ENCODE peak calls at places on chromosomes 16 and 17, in eight cellular contexts. One of them, this sample, is unnamed.

GRCh38 chr17:75827291-75828050 is 16.7 kb downstream of the UNC13D start:
- DNase-seq in skeletal muscle cell: no peak
- DNase-seq in stimulated activated CD4-positive, alpha-beta T cell treated with anti-CD3 and anti-CD28 coated beads, Interleukin-15, amount 100 ng/mL, for 48 hours: peak
- DNase-seq in activated CD4-positive, CD25-positive, alpha-beta regulatory T cell: no peak
- DNase-seq in GM12891: peak
- DNase-seq in heart left ventricle: peak
- DNase-seq in activated effector memory CD4-positive, alpha-beta T cell treated with Interleukin-2 at 50 U/mL for 16 hours: peak
- DNase-seq in pons: peak
- DNase-seq in this sample: peak

GRCh38 chr17:2405247-2405926 is 4.5 kb upstream of the MNT start:
- DNase-seq in skeletal muscle cell: peak
- DNase-seq in stimulated activated CD4-positive, alpha-beta T cell treated with anti-CD3 and anti-CD28 coated beads, Interleukin-15, amount 100 ng/mL, for 48 hours: no peak
- DNase-seq in activated CD4-positive, CD25-positive, alpha-beta regulatory T cell: no peak
- DNase-seq in GM12891: no peak
- DNase-seq in heart left ventricle: no peak
- DNase-seq in activated effector memory CD4-positive, alpha-beta T cell treated with Interleukin-2 at 50 U/mL for 16 hours: no peak
- DNase-seq in pons: no peak
- DNase-seq in this sample: no peak

GRCh38 chr16:58652741-58653140 is 23.1 kb upstream of the CNOT1 start:
- DNase-seq in skeletal muscle cell: no peak
- DNase-seq in stimulated activated CD4-positive, alpha-beta T cell treated with anti-CD3 and anti-CD28 coated beads, Interleukin-15, amount 100 ng/mL, for 48 hours: no peak
- DNase-seq in activated CD4-positive, CD25-positive, alpha-beta regulatory T cell: no peak
- DNase-seq in GM12891: no peak
- DNase-seq in heart left ventricle: no peak
- DNase-seq in activated effector memory CD4-positive, alpha-beta T cell treated with Interleukin-2 at 50 U/mL for 16 hours: no peak
- DNase-seq in pons: no peak
- DNase-seq in this sample: no peak

GRCh38 chr16:78503501-78504110 is 404.2 kb downstream of the WWOX start:
- DNase-seq in skeletal muscle cell: no peak
- DNase-seq in stimulated activated CD4-positive, alpha-beta T cell treated with anti-CD3 and anti-CD28 coated beads, Interleukin-15, amount 100 ng/mL, for 48 hours: peak
- DNase-seq in activated CD4-positive, CD25-positive, alpha-beta regulatory T cell: peak
- DNase-seq in GM12891: peak
- DNase-seq in heart left ventricle: peak
- DNase-seq in activated effector memory CD4-positive, alpha-beta T cell treated with Interleukin-2 at 50 U/mL for 16 hours: no peak
- DNase-seq in pons: peak
- DNase-seq in this sample: peak

GRCh38 chr17:27340990-27341595 is 47.2 kb downstream of the WSB1 start:
- DNase-seq in skeletal muscle cell: no peak
- DNase-seq in stimulated activated CD4-positive, alpha-beta T cell treated with anti-CD3 and anti-CD28 coated beads, Interleukin-15, amount 100 ng/mL, for 48 hours: no peak
- DNase-seq in activated CD4-positive, CD25-positive, alpha-beta regulatory T cell: no peak
- DNase-seq in GM12891: no peak
- DNase-seq in heart left ventricle: no peak
- DNase-seq in activated effector memory CD4-positive, alpha-beta T cell treated with Interleukin-2 at 50 U/mL for 16 hours: no peak
- DNase-seq in pons: no peak
- DNase-seq in this sample: no peak

GRCh38 chr16:86964846-86965245 is 352.3 kb downstream of the C16orf95 start:
- DNase-seq in skeletal muscle cell: no peak
- DNase-seq in stimulated activated CD4-positive, alpha-beta T cell treated with anti-CD3 and anti-CD28 coated beads, Interleukin-15, amount 100 ng/mL, for 48 hours: no peak
- DNase-seq in activated CD4-positive, CD25-positive, alpha-beta regulatory T cell: no peak
- DNase-seq in GM12891: no peak
- DNase-seq in heart left ventricle: no peak
- DNase-seq in activated effector memory CD4-positive, alpha-beta T cell treated with Interleukin-2 at 50 U/mL for 16 hours: no peak
- DNase-seq in pons: no peak
- DNase-seq in this sample: no peak

GRCh38 chr17:65020284-65020683 is 36.3 kb downstream of the GNA13 start:
- DNase-seq in skeletal muscle cell: peak
- DNase-seq in stimulated activated CD4-positive, alpha-beta T cell treated with anti-CD3 and anti-CD28 coated beads, Interleukin-15, amount 100 ng/mL, for 48 hours: no peak
- DNase-seq in activated CD4-positive, CD25-positive, alpha-beta regulatory T cell: no peak
- DNase-seq in GM12891: no peak
- DNase-seq in heart left ventricle: no peak
- DNase-seq in activated effector memory CD4-positive, alpha-beta T cell treated with Interleukin-2 at 50 U/mL for 16 hours: no peak
- DNase-seq in pons: no peak
- DNase-seq in this sample: no peak

GRCh38 chr16:50839920-50840729 is 98.2 kb downstream of the CYLD start:
- DNase-seq in skeletal muscle cell: no peak
- DNase-seq in stimulated activated CD4-positive, alpha-beta T cell treated with anti-CD3 and anti-CD28 coated beads, Interleukin-15, amount 100 ng/mL, for 48 hours: no peak
- DNase-seq in activated CD4-positive, CD25-positive, alpha-beta regulatory T cell: no peak
- DNase-seq in GM12891: no peak
- DNase-seq in heart left ventricle: no peak
- DNase-seq in activated effector memory CD4-positive, alpha-beta T cell treated with Interleukin-2 at 50 U/mL for 16 hours: no peak
- DNase-seq in pons: peak
- DNase-seq in this sample: no peak

GRCh38 chr16:17374668-17375255 is 96.0 kb downstream of the XYLT1 start:
- DNase-seq in skeletal muscle cell: no peak
- DNase-seq in stimulated activated CD4-positive, alpha-beta T cell treated with anti-CD3 and anti-CD28 coated beads, Interleukin-15, amount 100 ng/mL, for 48 hours: no peak
- DNase-seq in activated CD4-positive, CD25-positive, alpha-beta regulatory T cell: no peak
- DNase-seq in GM12891: no peak
- DNase-seq in heart left ventricle: no peak
- DNase-seq in activated effector memory CD4-positive, alpha-beta T cell treated with Interleukin-2 at 50 U/mL for 16 hours: no peak
- DNase-seq in pons: no peak
- DNase-seq in this sample: no peak

GRCh38 chr16:70647461-70648359 is 1.4 kb downstream of the IL34 start:
- DNase-seq in skeletal muscle cell: no peak
- DNase-seq in stimulated activated CD4-positive, alpha-beta T cell treated with anti-CD3 and anti-CD28 coated beads, Interleukin-15, amount 100 ng/mL, for 48 hours: no peak
- DNase-seq in activated CD4-positive, CD25-positive, alpha-beta regulatory T cell: no peak
- DNase-seq in GM12891: no peak
- DNase-seq in heart left ventricle: no peak
- DNase-seq in activated effector memory CD4-positive, alpha-beta T cell treated with Interleukin-2 at 50 U/mL for 16 hours: no peak
- DNase-seq in pons: no peak
- DNase-seq in this sample: no peak

GRCh38 chr16:22089910-22090309 is 2.4 kb upstream of the VWA3A start:
- DNase-seq in skeletal muscle cell: no peak
- DNase-seq in stimulated activated CD4-positive, alpha-beta T cell treated with anti-CD3 and anti-CD28 coated beads, Interleukin-15, amount 100 ng/mL, for 48 hours: no peak
- DNase-seq in activated CD4-positive, CD25-positive, alpha-beta regulatory T cell: no peak
- DNase-seq in GM12891: no peak
- DNase-seq in heart left ventricle: no peak
- DNase-seq in activated effector memory CD4-positive, alpha-beta T cell treated with Interleukin-2 at 50 U/mL for 16 hours: no peak
- DNase-seq in pons: no peak
- DNase-seq in this sample: no peak

GRCh38 chr17:40794466-40794865 is 5.3 kb downstream of the KRT28 start:
- DNase-seq in skeletal muscle cell: no peak
- DNase-seq in stimulated activated CD4-positive, alpha-beta T cell treated with anti-CD3 and anti-CD28 coated beads, Interleukin-15, amount 100 ng/mL, for 48 hours: no peak
- DNase-seq in activated CD4-positive, CD25-positive, alpha-beta regulatory T cell: no peak
- DNase-seq in GM12891: no peak
- DNase-seq in heart left ventricle: no peak
- DNase-seq in activated effector memory CD4-positive, alpha-beta T cell treated with Interleukin-2 at 50 U/mL for 16 hours: no peak
- DNase-seq in pons: no peak
- DNase-seq in this sample: no peak

GRCh38 chr16:88772871-88773811 is 11.9 kb downstream of the PIEZO1 start:
- DNase-seq in skeletal muscle cell: peak
- DNase-seq in stimulated activated CD4-positive, alpha-beta T cell treated with anti-CD3 and anti-CD28 coated beads, Interleukin-15, amount 100 ng/mL, for 48 hours: no peak
- DNase-seq in activated CD4-positive, CD25-positive, alpha-beta regulatory T cell: no peak
- DNase-seq in GM12891: no peak
- DNase-seq in heart left ventricle: peak
- DNase-seq in activated effector memory CD4-positive, alpha-beta T cell treated with Interleukin-2 at 50 U/mL for 16 hours: no peak
- DNase-seq in pons: no peak
- DNase-seq in this sample: no peak

GRCh38 chr17:58918879-58919278 is 163.2 kb downstream of the PPM1E start:
- DNase-seq in skeletal muscle cell: no peak
- DNase-seq in stimulated activated CD4-positive, alpha-beta T cell treated with anti-CD3 and anti-CD28 coated beads, Interleukin-15, amount 100 ng/mL, for 48 hours: no peak
- DNase-seq in activated CD4-positive, CD25-positive, alpha-beta regulatory T cell: no peak
- DNase-seq in GM12891: no peak
- DNase-seq in heart left ventricle: no peak
- DNase-seq in activated effector memory CD4-positive, alpha-beta T cell treated with Interleukin-2 at 50 U/mL for 16 hours: no peak
- DNase-seq in pons: no peak
- DNase-seq in this sample: no peak

GRCh38 chr17:48160177-48160967 is 52.8 kb downstream of the SNX11 start:
- DNase-seq in skeletal muscle cell: no peak
- DNase-seq in stimulated activated CD4-positive, alpha-beta T cell treated with anti-CD3 and anti-CD28 coated beads, Interleukin-15, amount 100 ng/mL, for 48 hours: no peak
- DNase-seq in activated CD4-positive, CD25-positive, alpha-beta regulatory T cell: no peak
- DNase-seq in GM12891: no peak
- DNase-seq in heart left ventricle: no peak
- DNase-seq in activated effector memory CD4-positive, alpha-beta T cell treated with Interleukin-2 at 50 U/mL for 16 hours: no peak
- DNase-seq in pons: no peak
- DNase-seq in this sample: no peak

GRCh38 chr17:31743767-31744166 is 115.3 kb downstream of the COPRS start:
- DNase-seq in skeletal muscle cell: no peak
- DNase-seq in stimulated activated CD4-positive, alpha-beta T cell treated with anti-CD3 and anti-CD28 coated beads, Interleukin-15, amount 100 ng/mL, for 48 hours: no peak
- DNase-seq in activated CD4-positive, CD25-positive, alpha-beta regulatory T cell: no peak
- DNase-seq in GM12891: no peak
- DNase-seq in heart left ventricle: no peak
- DNase-seq in activated effector memory CD4-positive, alpha-beta T cell treated with Interleukin-2 at 50 U/mL for 16 hours: no peak
- DNase-seq in pons: no peak
- DNase-seq in this sample: no peak

GRCh38 chr17:44910231-44911106 is 4.8 kb downstream of the GFAP start:
- DNase-seq in skeletal muscle cell: no peak
- DNase-seq in stimulated activated CD4-positive, alpha-beta T cell treated with anti-CD3 and anti-CD28 coated beads, Interleukin-15, amount 100 ng/mL, for 48 hours: no peak
- DNase-seq in activated CD4-positive, CD25-positive, alpha-beta regulatory T cell: no peak
- DNase-seq in GM12891: no peak
- DNase-seq in heart left ventricle: no peak
- DNase-seq in activated effector memory CD4-positive, alpha-beta T cell treated with Interleukin-2 at 50 U/mL for 16 hours: no peak
- DNase-seq in pons: peak
- DNase-seq in this sample: no peak

GRCh38 chr16:14151256-14152030 is 80.3 kb downstream of the MRTFB start:
- DNase-seq in skeletal muscle cell: peak
- DNase-seq in stimulated activated CD4-positive, alpha-beta T cell treated with anti-CD3 and anti-CD28 coated beads, Interleukin-15, amount 100 ng/mL, for 48 hours: no peak
- DNase-seq in activated CD4-positive, CD25-positive, alpha-beta regulatory T cell: no peak
- DNase-seq in GM12891: no peak
- DNase-seq in heart left ventricle: peak
- DNase-seq in activated effector memory CD4-positive, alpha-beta T cell treated with Interleukin-2 at 50 U/mL for 16 hours: no peak
- DNase-seq in pons: no peak
- DNase-seq in this sample: no peak

GRCh38 chr17:50443492-50444051 is 17.6 kb downstream of the ACSF2 start:
- DNase-seq in skeletal muscle cell: no peak
- DNase-seq in stimulated activated CD4-positive, alpha-beta T cell treated with anti-CD3 and anti-CD28 coated beads, Interleukin-15, amount 100 ng/mL, for 48 hours: no peak
- DNase-seq in activated CD4-positive, CD25-positive, alpha-beta regulatory T cell: no peak
- DNase-seq in GM12891: no peak
- DNase-seq in heart left ventricle: no peak
- DNase-seq in activated effector memory CD4-positive, alpha-beta T cell treated with Interleukin-2 at 50 U/mL for 16 hours: no peak
- DNase-seq in pons: no peak
- DNase-seq in this sample: no peak

GRCh38 chr17:80843741-80844156 is 147.9 kb upstream of the CHMP6 start:
- DNase-seq in skeletal muscle cell: no peak
- DNase-seq in stimulated activated CD4-positive, alpha-beta T cell treated with anti-CD3 and anti-CD28 coated beads, Interleukin-15, amount 100 ng/mL, for 48 hours: no peak
- DNase-seq in activated CD4-positive, CD25-positive, alpha-beta regulatory T cell: no peak
- DNase-seq in GM12891: no peak
- DNase-seq in heart left ventricle: no peak
- DNase-seq in activated effector memory CD4-positive, alpha-beta T cell treated with Interleukin-2 at 50 U/mL for 16 hours: no peak
- DNase-seq in pons: no peak
- DNase-seq in this sample: no peak

GRCh38 chr17:73906896-73907600 is 262.8 kb upstream of the SDK2 start:
- DNase-seq in skeletal muscle cell: no peak
- DNase-seq in stimulated activated CD4-positive, alpha-beta T cell treated with anti-CD3 and anti-CD28 coated beads, Interleukin-15, amount 100 ng/mL, for 48 hours: no peak
- DNase-seq in activated CD4-positive, CD25-positive, alpha-beta regulatory T cell: no peak
- DNase-seq in GM12891: no peak
- DNase-seq in heart left ventricle: no peak
- DNase-seq in activated effector memory CD4-positive, alpha-beta T cell treated with Interleukin-2 at 50 U/mL for 16 hours: no peak
- DNase-seq in pons: no peak
- DNase-seq in this sample: no peak

GRCh38 chr17:4665027-4665426 is 23.5 kb upstream of the ALOX15 start:
- DNase-seq in skeletal muscle cell: no peak
- DNase-seq in stimulated activated CD4-positive, alpha-beta T cell treated with anti-CD3 and anti-CD28 coated beads, Interleukin-15, amount 100 ng/mL, for 48 hours: no peak
- DNase-seq in activated CD4-positive, CD25-positive, alpha-beta regulatory T cell: no peak
- DNase-seq in GM12891: no peak
- DNase-seq in heart left ventricle: no peak
- DNase-seq in activated effector memory CD4-positive, alpha-beta T cell treated with Interleukin-2 at 50 U/mL for 16 hours: no peak
- DNase-seq in pons: no peak
- DNase-seq in this sample: no peak

GRCh38 chr16:11256657-11257130 is 690 bp upstream of the SOCS1 start:
- DNase-seq in skeletal muscle cell: no peak
- DNase-seq in stimulated activated CD4-positive, alpha-beta T cell treated with anti-CD3 and anti-CD28 coated beads, Interleukin-15, amount 100 ng/mL, for 48 hours: peak
- DNase-seq in activated CD4-positive, CD25-positive, alpha-beta regulatory T cell: no peak
- DNase-seq in GM12891: no peak
- DNase-seq in heart left ventricle: peak
- DNase-seq in activated effector memory CD4-positive, alpha-beta T cell treated with Interleukin-2 at 50 U/mL for 16 hours: peak
- DNase-seq in pons: peak
- DNase-seq in this sample: peak

GRCh38 chr16:67021321-67021720 is 7.6 kb upstream of the CBFB start:
- DNase-seq in skeletal muscle cell: no peak
- DNase-seq in stimulated activated CD4-positive, alpha-beta T cell treated with anti-CD3 and anti-CD28 coated beads, Interleukin-15, amount 100 ng/mL, for 48 hours: no peak
- DNase-seq in activated CD4-positive, CD25-positive, alpha-beta regulatory T cell: no peak
- DNase-seq in GM12891: no peak
- DNase-seq in heart left ventricle: no peak
- DNase-seq in activated effector memory CD4-positive, alpha-beta T cell treated with Interleukin-2 at 50 U/mL for 16 hours: no peak
- DNase-seq in pons: no peak
- DNase-seq in this sample: no peak

GRCh38 chr17:39924691-39925055 is 2.7 kb downstream of the ORMDL3 start:
- DNase-seq in skeletal muscle cell: no peak
- DNase-seq in stimulated activated CD4-positive, alpha-beta T cell treated with anti-CD3 and anti-CD28 coated beads, Interleukin-15, amount 100 ng/mL, for 48 hours: no peak
- DNase-seq in activated CD4-positive, CD25-positive, alpha-beta regulatory T cell: no peak
- DNase-seq in GM12891: no peak
- DNase-seq in heart left ventricle: no peak
- DNase-seq in activated effector memory CD4-positive, alpha-beta T cell treated with Interleukin-2 at 50 U/mL for 16 hours: no peak
- DNase-seq in pons: no peak
- DNase-seq in this sample: no peak